ENCODE peak calls at places on chromosomes 6 and 20, in seven cellular contexts. C, S, T, R, Q, P and H are unnamed samples.

GRCh38 chr6:105431226-105431625 is 28.3 kb upstream of the PREP start:
- DNase-seq in Q (peak), P (peak), R (no peak), T (peak), C (no peak), S (peak), H (peak)

GRCh38 chr6:166955121-166955864 is 1.1 kb downstream of the RNASET2 start:
- DNase-seq in R (peak), P (peak), Q (peak), C (peak), S (peak), T (no peak), H (no peak)

GRCh38 chr6:38187285-38187684 is 367.8 kb downstream of the ZFAND3 start:
- DNase-seq in S (no peak), R (no peak), C (no peak), P (no peak), Q (peak), T (no peak), H (no peak)

GRCh38 chr20:10609276-10609675 is 64.5 kb downstream of the JAG1 start:
- DNase-seq in C (no peak), R (no peak), Q (no peak), T (peak), P (no peak), S (no peak), H (no peak)

GRCh38 chr6:10949579-10950490 is 63.0 kb downstream of the SYCP2L start:
- DNase-seq in R (no peak), C (no peak), Q (no peak), T (no peak), P (no peak), S (no peak), H (no peak)

GRCh38 chr6:160379464-160379863 is 31.3 kb downstream of the SLC22A3 start:
- DNase-seq in R (no peak), P (no peak), T (peak), Q (no peak), C (no peak), S (no peak), H (no peak)

GRCh38 chr6:100346828-100347227 is 117.9 kb downstream of the SIM1 start:
- DNase-seq in C (no peak), Q (no peak), S (no peak), T (peak), R (no peak), P (no peak), H (no peak)

GRCh38 chr6:156887623-156888269 is 110.6 kb downstream of the ARID1B start:
- DNase-seq in S (no peak), C (no peak), T (no peak), R (no peak), P (no peak), Q (no peak), H (no peak)

GRCh38 chr6:156262014-156262413 is 515.2 kb upstream of the ARID1B start:
- DNase-seq in P (no peak), Q (no peak), T (no peak), R (no peak), C (no peak), S (no peak), H (peak)

GRCh38 chr20:24664266-24664986 is 195.0 kb downstream of the SYNDIG1 start:
- DNase-seq in T (no peak), R (no peak), C (no peak), S (no peak), Q (no peak), P (no peak), H (no peak)

GRCh38 chr20:24432057-24432456 is 37.4 kb upstream of the SYNDIG1 start:
- DNase-seq in S (peak), Q (no peak), R (peak), T (no peak), C (no peak), P (peak), H (no peak)

GRCh38 chr6:158912591-158912990 is 87.4 kb downstream of the RSPH3 start:
- DNase-seq in R (no peak), P (no peak), Q (no peak), C (no peak), S (no peak), T (no peak), H (no peak)

GRCh38 chr6:21026576-21027273 is 492.5 kb downstream of the CDKAL1 start:
- DNase-seq in R (no peak), S (no peak), Q (no peak), P (no peak), C (no peak), T (peak), H (no peak)

GRCh38 chr20:699811-700338 is 24.3 kb upstream of the SCRT2 start:
- DNase-seq in S (peak), C (no peak), T (no peak), Q (no peak), P (no peak), R (peak), H (no peak)

GRCh38 chr6:170165501-170166117 is 125.3 kb downstream of the DLL1 start:
- DNase-seq in R (no peak), P (no peak), C (no peak), S (no peak), Q (no peak), T (no peak), H (no peak)

GRCh38 chr6:153401751-153402150 is 270.7 kb upstream of the RGS17 start:
- DNase-seq in C (no peak), T (no peak), R (no peak), Q (no peak), P (no peak), S (no peak), H (no peak)

GRCh38 chr6:20933057-20933792 is 399.0 kb downstream of the CDKAL1 start:
- DNase-seq in C (no peak), R (no peak), Q (no peak), T (no peak), S (no peak), P (no peak), H (no peak)

GRCh38 chr6:39166189-39166917 is 51.4 kb upstream of the SAYSD1 start:
- DNase-seq in R (peak), S (peak), Q (peak), T (peak), P (peak), C (peak), H (peak)

GRCh38 chr6:160455484-160456213 is 107.5 kb downstream of the SLC22A3 start:
- DNase-seq in S (peak), Q (peak), C (peak), T (peak), P (peak), R (peak), H (peak)

GRCh38 chr20:4726710-4727391 is 5.1 kb downstream of the PRND start:
- DNase-seq in R (no peak), P (peak), Q (no peak), C (no peak), T (peak), S (no peak), H (no peak)

GRCh38 chr6:149079911-149080501 is 237.5 kb upstream of the TAB2 start:
- DNase-seq in R (no peak), P (no peak), T (peak), C (peak), S (no peak), Q (no peak), H (no peak)

GRCh38 chr20:10449270-10449669 is 14.2 kb downstream of the SLX4IP start:
- DNase-seq in Q (peak), T (no peak), R (no peak), S (no peak), P (no peak), C (no peak), H (no peak)

GRCh38 chr6:73710470-73710869 is 14.5 kb downstream of the CD109 start:
- DNase-seq in T (peak), P (no peak), S (no peak), C (no peak), Q (peak), R (peak), H (no peak)

GRCh38 chr6:155717369-155717768 is 261.7 kb upstream of the NOX3 start:
- DNase-seq in C (no peak), S (no peak), T (no peak), P (no peak), R (no peak), Q (no peak), H (no peak)

GRCh38 chr6:4848382-4849068 is 72.3 kb downstream of the CDYL start:
- DNase-seq in C (no peak), Q (peak), P (no peak), R (peak), T (peak), S (no peak), H (no peak)